ENCODE peak calls at places on chromosomes 16 and 17, in five cellular contexts. One of them, this sample, is unnamed.

GRCh38 chr17:37607637-37608368 is 1.4 kb downstream of the SYNRG start:
- DNase-seq in HepG2: no peak
- DNase-seq in K562: no peak
- DNase-seq in GM12878: no peak
- DNase-seq in H1: no peak
- DNase-seq in this sample: no peak

GRCh38 chr17:60127068-60128064 is 22.4 kb upstream of the CA4 start:
- DNase-seq in HepG2: no peak
- DNase-seq in K562: no peak
- DNase-seq in GM12878: no peak
- DNase-seq in H1: peak; percentile 27
- DNase-seq in this sample: no peak

GRCh38 chr17:42456223-42457106 is 2.2 kb upstream of the ATP6V0A1 start:
- DNase-seq in HepG2: no peak
- DNase-seq in K562: peak; percentile 65
- DNase-seq in GM12878: peak; percentile 57
- DNase-seq in H1: no peak
- DNase-seq in this sample: no peak

GRCh38 chr17:78144146-78144719 is 2.0 kb upstream of the C17orf99 start:
- DNase-seq in HepG2: no peak
- DNase-seq in K562: peak; percentile 37
- DNase-seq in GM12878: no peak
- DNase-seq in H1: no peak
- DNase-seq in this sample: no peak

GRCh38 chr17:82458885-82459424 is 414 bp downstream of the NARF start:
- DNase-seq in HepG2: no peak
- DNase-seq in K562: no peak
- DNase-seq in GM12878: no peak
- DNase-seq in H1: no peak
- DNase-seq in this sample: peak; percentile 38

GRCh38 chr16:80973991-80974390 is 32.7 kb downstream of the CMC2 start:
- DNase-seq in HepG2: no peak
- DNase-seq in K562: no peak
- DNase-seq in GM12878: no peak
- DNase-seq in H1: no peak
- DNase-seq in this sample: no peak

GRCh38 chr16:30715777-30716445 is 16.9 kb downstream of the SRCAP start:
- DNase-seq in HepG2: no peak
- DNase-seq in K562: no peak
- DNase-seq in GM12878: no peak
- DNase-seq in H1: no peak
- DNase-seq in this sample: no peak

GRCh38 chr17:58870747-58871146 is 115.1 kb downstream of the PPM1E start:
- DNase-seq in HepG2: no peak
- DNase-seq in K562: no peak
- DNase-seq in GM12878: no peak
- DNase-seq in H1: no peak
- DNase-seq in this sample: no peak

GRCh38 chr16:71542377-71542776 is 16.2 kb downstream of the CHST4 start:
- DNase-seq in HepG2: peak; percentile 63
- DNase-seq in K562: peak; percentile 48
- DNase-seq in GM12878: no peak
- DNase-seq in H1: peak; percentile 89
- DNase-seq in this sample: peak; percentile 87

GRCh38 chr17:5769936-5770335 is 185.6 kb upstream of the NLRP1 start:
- DNase-seq in HepG2: no peak
- DNase-seq in K562: no peak
- DNase-seq in GM12878: no peak
- DNase-seq in H1: no peak
- DNase-seq in this sample: peak; percentile 24

GRCh38 chr17:57946798-57947358 is 8.3 kb downstream of the CUEDC1 start:
- DNase-seq in HepG2: peak; percentile 80
- DNase-seq in K562: no peak
- DNase-seq in GM12878: peak; percentile 73
- DNase-seq in H1: no peak
- DNase-seq in this sample: no peak

GRCh38 chr16:30145692-30146091 is 22.7 kb upstream of the MAPK3 start:
- DNase-seq in HepG2: no peak
- DNase-seq in K562: no peak
- DNase-seq in GM12878: no peak
- DNase-seq in H1: no peak
- DNase-seq in this sample: no peak

GRCh38 chr16:7605812-7606211 is 273.2 kb downstream of the RBFOX1 start:
- DNase-seq in HepG2: no peak
- DNase-seq in K562: no peak
- DNase-seq in GM12878: no peak
- DNase-seq in H1: no peak
- DNase-seq in this sample: no peak

GRCh38 chr16:31471875-31472558 is at the start of gene TGFB1I1:
- DNase-seq in HepG2: no peak
- DNase-seq in K562: no peak
- DNase-seq in GM12878: no peak
- DNase-seq in H1: peak; percentile 64
- DNase-seq in this sample: peak; percentile 59

GRCh38 chr17:48625502-48626201 is 506 bp downstream of the HOXB9 start:
- DNase-seq in HepG2: no peak
- DNase-seq in K562: peak; percentile 72
- DNase-seq in GM12878: no peak
- DNase-seq in H1: peak; percentile 77
- DNase-seq in this sample: peak; percentile 69

GRCh38 chr16:50719401-50720337 is 22.2 kb upstream of the CYLD start:
- DNase-seq in HepG2: peak; percentile 65
- DNase-seq in K562: no peak
- DNase-seq in GM12878: no peak
- DNase-seq in H1: peak; percentile 53
- DNase-seq in this sample: peak; percentile 29

GRCh38 chr17:63718981-63719380 is 19.1 kb upstream of the LIMD2 start:
- DNase-seq in HepG2: no peak
- DNase-seq in K562: no peak
- DNase-seq in GM12878: no peak
- DNase-seq in H1: no peak
- DNase-seq in this sample: no peak

GRCh38 chr16:64094170-64094960 is 1027.5 kb downstream of the CDH11 start:
- DNase-seq in HepG2: no peak
- DNase-seq in K562: no peak
- DNase-seq in GM12878: no peak
- DNase-seq in H1: no peak
- DNase-seq in this sample: no peak

GRCh38 chr17:19867654-19868395 is at the start of gene ULK2:
- DNase-seq in HepG2: no peak
- DNase-seq in K562: no peak
- DNase-seq in GM12878: no peak
- DNase-seq in H1: peak; percentile 80
- DNase-seq in this sample: peak; percentile 70

GRCh38 chr16:5862103-5863003 is 764.8 kb upstream of the EEF2KMT start:
- DNase-seq in HepG2: no peak
- DNase-seq in K562: no peak
- DNase-seq in GM12878: no peak
- DNase-seq in H1: no peak
- DNase-seq in this sample: no peak

GRCh38 chr16:46688101-46688656 is 799 bp downstream of the VPS35 start:
- DNase-seq in HepG2: no peak
- DNase-seq in K562: no peak
- DNase-seq in GM12878: no peak
- DNase-seq in H1: no peak
- DNase-seq in this sample: no peak

GRCh38 chr17:29140051-29140582 is 40.1 kb downstream of the MYO18A start:
- DNase-seq in HepG2: no peak
- DNase-seq in K562: peak; percentile 74
- DNase-seq in GM12878: no peak
- DNase-seq in H1: peak; percentile 79
- DNase-seq in this sample: peak; percentile 83

GRCh38 chr16:26316683-26317464 is 625.1 kb downstream of the HS3ST4 start:
- DNase-seq in HepG2: no peak
- DNase-seq in K562: no peak
- DNase-seq in GM12878: no peak
- DNase-seq in H1: peak; percentile 79
- DNase-seq in this sample: peak; percentile 65

GRCh38 chr17:80453126-80453979 is 23.1 kb downstream of the NPTX1 start:
- DNase-seq in HepG2: no peak
- DNase-seq in K562: no peak
- DNase-seq in GM12878: no peak
- DNase-seq in H1: no peak
- DNase-seq in this sample: no peak

GRCh38 chr17:57338257-57338919 is 82.1 kb downstream of the MSI2 start:
- DNase-seq in HepG2: no peak
- DNase-seq in K562: no peak
- DNase-seq in GM12878: peak; percentile 64
- DNase-seq in H1: no peak
- DNase-seq in this sample: no peak

GRCh38 chr16:67650023-67650422 is 5.1 kb downstream of the CARMIL2 start:
- DNase-seq in HepG2: no peak
- DNase-seq in K562: no peak
- DNase-seq in GM12878: no peak
- DNase-seq in H1: no peak
- DNase-seq in this sample: no peak

GRCh38 chr17:76714822-76715461 is 4.2 kb upstream of the MXRA7 start:
- DNase-seq in HepG2: no peak
- DNase-seq in K562: peak; percentile 47
- DNase-seq in GM12878: no peak
- DNase-seq in H1: peak; percentile 92
- DNase-seq in this sample: peak; percentile 73

GRCh38 chr16:8885674-8886592 is 3.8 kb downstream of the LITAFD start:
- DNase-seq in HepG2: peak; percentile 46
- DNase-seq in K562: no peak
- DNase-seq in GM12878: no peak
- DNase-seq in H1: no peak
- DNase-seq in this sample: no peak

GRCh38 chr17:81794509-81794908 is 9.4 kb upstream of the GCGR start:
- DNase-seq in HepG2: no peak
- DNase-seq in K562: no peak
- DNase-seq in GM12878: no peak
- DNase-seq in H1: no peak
- DNase-seq in this sample: no peak

GRCh38 chr16:15641753-15642556 is 999 bp downstream of the MARF1 start:
- DNase-seq in HepG2: no peak
- DNase-seq in K562: no peak
- DNase-seq in GM12878: no peak
- DNase-seq in H1: no peak
- DNase-seq in this sample: no peak

GRCh38 chr17:42568341-42569111 is 1.6 kb downstream of the MLX start:
- DNase-seq in HepG2: no peak
- DNase-seq in K562: no peak
- DNase-seq in GM12878: no peak
- DNase-seq in H1: no peak
- DNase-seq in this sample: no peak

GRCh38 chr17:46264456-46265198 is 30.3 kb upstream of the LRRC37A start:
- DNase-seq in HepG2: peak; percentile 56
- DNase-seq in K562: peak; percentile 12
- DNase-seq in GM12878: no peak
- DNase-seq in H1: no peak
- DNase-seq in this sample: no peak

DNA sequence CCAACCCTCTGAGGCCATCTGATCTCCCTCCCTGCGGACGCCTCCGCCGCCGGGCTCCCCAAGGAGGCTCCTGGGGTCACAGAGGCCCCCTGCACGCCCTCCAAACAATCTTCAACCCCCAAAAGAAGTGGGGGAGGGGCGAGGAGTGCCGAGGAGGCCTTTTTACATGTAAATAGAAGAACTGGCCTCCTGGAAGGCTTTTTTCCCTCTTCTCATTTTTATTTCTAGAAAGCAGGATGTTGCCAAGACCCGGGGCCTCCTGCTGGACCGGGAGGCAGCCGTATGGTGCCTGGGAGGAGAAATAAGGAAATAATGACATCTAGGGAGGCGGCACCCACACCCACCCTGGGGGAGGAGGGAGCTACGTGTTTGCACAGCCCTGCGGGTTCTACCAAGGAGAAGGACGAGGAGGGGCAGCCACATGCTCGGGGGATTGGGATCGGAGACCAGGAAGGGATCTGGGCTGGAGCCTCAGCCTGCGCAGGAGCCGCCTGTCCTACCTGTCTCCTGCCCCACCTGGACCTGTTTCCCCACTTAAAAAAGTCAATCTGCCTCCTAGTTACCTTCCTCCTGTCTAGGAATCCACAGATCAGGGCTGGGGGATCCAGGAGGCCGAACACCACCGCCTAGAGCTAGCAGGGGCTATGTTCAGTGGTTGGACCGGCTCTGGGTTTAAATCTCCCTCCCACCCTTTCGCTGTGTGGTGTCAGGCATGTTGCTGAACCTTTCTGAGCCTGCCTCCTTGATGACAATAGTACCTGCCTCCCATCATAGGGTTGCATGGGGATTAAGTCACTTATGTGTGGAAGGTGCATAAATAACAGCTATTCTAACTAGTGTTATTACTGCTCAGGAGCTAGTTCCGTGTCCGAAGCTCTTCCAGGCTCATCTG is 175.7 kb upstream of the GSE1 start:
- DNase-seq in HepG2: no peak
- DNase-seq in K562: peak; percentile 86
- DNase-seq in GM12878: no peak
- DNase-seq in H1: no peak
- DNase-seq in this sample: no peak
- TF ChIP-seq USF2 in HepG2: no peak
- TF ChIP-seq USF2 in K562: no peak
- TF ChIP-seq USF2 in GM12878: no peak
- TF ChIP-seq USF2 in H1: no peak
- TF ChIP-seq USF2 in this sample: no peak

GRCh38 chr16:49620158-49620867 is 235.6 kb downstream of the ZNF423 start:
- DNase-seq in HepG2: peak; percentile 51
- DNase-seq in K562: peak; percentile 76
- DNase-seq in GM12878: no peak
- DNase-seq in H1: no peak
- DNase-seq in this sample: no peak

GRCh38 chr16:49621240-49622083 is 234.4 kb downstream of the ZNF423 start:
- DNase-seq in HepG2: no peak
- DNase-seq in K562: no peak
- DNase-seq in GM12878: no peak
- DNase-seq in H1: no peak
- DNase-seq in this sample: no peak

GRCh38 chr16:49619811-49620157 is 236.1 kb downstream of the ZNF423 start:
- DNase-seq in HepG2: no peak
- DNase-seq in K562: no peak
- DNase-seq in GM12878: no peak
- DNase-seq in H1: peak; percentile 29
- DNase-seq in this sample: no peak

GRCh38 chr16:49622084-49622390 is 233.9 kb downstream of the ZNF423 start:
- DNase-seq in HepG2: no peak
- DNase-seq in K562: no peak
- DNase-seq in GM12878: no peak
- DNase-seq in H1: no peak
- DNase-seq in this sample: no peak

GRCh38 chr16:49620868-49621239 is 235.1 kb downstream of the ZNF423 start:
- DNase-seq in HepG2: no peak
- DNase-seq in K562: peak; percentile 27
- DNase-seq in GM12878: no peak
- DNase-seq in H1: no peak
- DNase-seq in this sample: no peak
- TF ChIP-seq ATF2 in HepG2: no peak
- TF ChIP-seq ATF2 in K562: no peak
- TF ChIP-seq ATF2 in GM12878: no peak
- TF ChIP-seq ATF2 in H1: no peak
- TF ChIP-seq ATF2 in this sample: no peak

GRCh38 chr17:62718420-62718819 is 89.7 kb downstream of the MARCHF10 start:
- DNase-seq in HepG2: no peak
- DNase-seq in K562: no peak
- DNase-seq in GM12878: no peak
- DNase-seq in H1: no peak
- DNase-seq in this sample: no peak
- TF ChIP-seq USF2 in HepG2: no peak
- TF ChIP-seq USF2 in K562: no peak
- TF ChIP-seq USF2 in GM12878: no peak
- TF ChIP-seq USF2 in H1: no peak
- TF ChIP-seq USF2 in this sample: no peak

GRCh38 chr16:52976539-52977167 is 76.0 kb downstream of the CHD9NB start:
- DNase-seq in HepG2: peak; percentile 41
- DNase-seq in K562: no peak
- DNase-seq in GM12878: no peak
- DNase-seq in H1: no peak
- DNase-seq in this sample: no peak
- TF ChIP-seq ATF2 in HepG2: no peak
- TF ChIP-seq ATF2 in K562: no peak
- TF ChIP-seq ATF2 in GM12878: no peak
- TF ChIP-seq ATF2 in H1: no peak
- TF ChIP-seq ATF2 in this sample: no peak